ENCODE peak calls at places on chromosomes 12 and 14, in nine cellular contexts. One of them, this sample, is unnamed.

GRCh38 chr14:68589447-68590232 is 203.2 kb downstream of the ZFP36L1 start:
- DNase-seq in NCI-H2029: no peak
- DNase-seq in esophagus squamous epithelium: no peak
- DNase-seq in stimulated activated CD4-positive, alpha-beta T cell treated with anti-CD3 and anti-CD28 coated beads, Interleukin-1b, Interleukin-23, amount 100 ng/mL, for 1 hour: no peak
- DNase-seq in GM23338: no peak
- DNase-seq in CD8-positive, alpha-beta T cell: no peak
- DNase-seq in suprapubic skin: peak; percentile 76
- DNase-seq in hypothalamus: no peak
- DNase-seq in retina: no peak
- DNase-seq in this sample: no peak

GRCh38 chr12:26434299-26434915 is 239.0 kb downstream of the SSPN start:
- DNase-seq in NCI-H2029: peak; percentile 25
- DNase-seq in esophagus squamous epithelium: no peak
- DNase-seq in stimulated activated CD4-positive, alpha-beta T cell treated with anti-CD3 and anti-CD28 coated beads, Interleukin-1b, Interleukin-23, amount 100 ng/mL, for 1 hour: no peak
- DNase-seq in GM23338: peak; percentile 79
- DNase-seq in CD8-positive, alpha-beta T cell: no peak
- DNase-seq in suprapubic skin: no peak
- DNase-seq in hypothalamus: no peak
- DNase-seq in retina: no peak
- DNase-seq in this sample: no peak

GRCh38 chr12:94504386-94504785 is 44.7 kb upstream of the CEP83 start:
- DNase-seq in NCI-H2029: no peak
- DNase-seq in esophagus squamous epithelium: no peak
- DNase-seq in stimulated activated CD4-positive, alpha-beta T cell treated with anti-CD3 and anti-CD28 coated beads, Interleukin-1b, Interleukin-23, amount 100 ng/mL, for 1 hour: no peak
- DNase-seq in GM23338: no peak
- DNase-seq in CD8-positive, alpha-beta T cell: no peak
- DNase-seq in suprapubic skin: no peak
- DNase-seq in hypothalamus: no peak
- DNase-seq in retina: no peak
- DNase-seq in this sample: no peak

GRCh38 chr12:75705749-75706719 is 194.6 kb upstream of the KRR1 start:
- DNase-seq in NCI-H2029: no peak
- DNase-seq in esophagus squamous epithelium: no peak
- DNase-seq in stimulated activated CD4-positive, alpha-beta T cell treated with anti-CD3 and anti-CD28 coated beads, Interleukin-1b, Interleukin-23, amount 100 ng/mL, for 1 hour: no peak
- DNase-seq in GM23338: no peak
- DNase-seq in CD8-positive, alpha-beta T cell: no peak
- DNase-seq in suprapubic skin: no peak
- DNase-seq in hypothalamus: no peak
- DNase-seq in retina: peak; percentile 29
- DNase-seq in this sample: no peak

GRCh38 chr14:74519316-74520074 is 25.9 kb downstream of the ISCA2 start:
- DNase-seq in NCI-H2029: no peak
- DNase-seq in esophagus squamous epithelium: no peak
- DNase-seq in stimulated activated CD4-positive, alpha-beta T cell treated with anti-CD3 and anti-CD28 coated beads, Interleukin-1b, Interleukin-23, amount 100 ng/mL, for 1 hour: no peak
- DNase-seq in GM23338: no peak
- DNase-seq in CD8-positive, alpha-beta T cell: no peak
- DNase-seq in suprapubic skin: no peak
- DNase-seq in hypothalamus: no peak
- DNase-seq in retina: no peak
- DNase-seq in this sample: no peak

GRCh38 chr14:103748539-103748867 is 32.9 kb downstream of the ZFYVE21 start:
- DNase-seq in NCI-H2029: no peak
- DNase-seq in esophagus squamous epithelium: no peak
- DNase-seq in stimulated activated CD4-positive, alpha-beta T cell treated with anti-CD3 and anti-CD28 coated beads, Interleukin-1b, Interleukin-23, amount 100 ng/mL, for 1 hour: peak; percentile 4
- DNase-seq in GM23338: no peak
- DNase-seq in CD8-positive, alpha-beta T cell: peak; percentile 57
- DNase-seq in suprapubic skin: no peak
- DNase-seq in hypothalamus: no peak
- DNase-seq in retina: no peak
- DNase-seq in this sample: no peak

GRCh38 chr12:103505371-103506236 is 9.8 kb upstream of the C12orf42 start:
- DNase-seq in NCI-H2029: no peak
- DNase-seq in esophagus squamous epithelium: no peak
- DNase-seq in stimulated activated CD4-positive, alpha-beta T cell treated with anti-CD3 and anti-CD28 coated beads, Interleukin-1b, Interleukin-23, amount 100 ng/mL, for 1 hour: no peak
- DNase-seq in GM23338: no peak
- DNase-seq in CD8-positive, alpha-beta T cell: no peak
- DNase-seq in suprapubic skin: no peak
- DNase-seq in hypothalamus: no peak
- DNase-seq in retina: no peak
- DNase-seq in this sample: no peak

GRCh38 chr14:69043007-69043444 is 63.9 kb upstream of the ACTN1 start:
- DNase-seq in NCI-H2029: no peak
- DNase-seq in esophagus squamous epithelium: no peak
- DNase-seq in stimulated activated CD4-positive, alpha-beta T cell treated with anti-CD3 and anti-CD28 coated beads, Interleukin-1b, Interleukin-23, amount 100 ng/mL, for 1 hour: no peak
- DNase-seq in GM23338: no peak
- DNase-seq in CD8-positive, alpha-beta T cell: no peak
- DNase-seq in suprapubic skin: no peak
- DNase-seq in hypothalamus: no peak
- DNase-seq in retina: no peak
- DNase-seq in this sample: no peak

GRCh38 chr12:31897791-31898503 is 61.3 kb upstream of the RESF1 start:
- DNase-seq in NCI-H2029: peak; percentile 83
- DNase-seq in esophagus squamous epithelium: no peak
- DNase-seq in stimulated activated CD4-positive, alpha-beta T cell treated with anti-CD3 and anti-CD28 coated beads, Interleukin-1b, Interleukin-23, amount 100 ng/mL, for 1 hour: no peak
- DNase-seq in GM23338: peak; percentile 80
- DNase-seq in CD8-positive, alpha-beta T cell: peak; percentile 31
- DNase-seq in suprapubic skin: no peak
- DNase-seq in hypothalamus: no peak
- DNase-seq in retina: no peak
- DNase-seq in this sample: no peak

GRCh38 chr14:60250318-60251035 is 1.5 kb downstream of the PPM1A start:
- DNase-seq in NCI-H2029: no peak
- DNase-seq in esophagus squamous epithelium: no peak
- DNase-seq in stimulated activated CD4-positive, alpha-beta T cell treated with anti-CD3 and anti-CD28 coated beads, Interleukin-1b, Interleukin-23, amount 100 ng/mL, for 1 hour: no peak
- DNase-seq in GM23338: peak; percentile 23
- DNase-seq in CD8-positive, alpha-beta T cell: no peak
- DNase-seq in suprapubic skin: no peak
- DNase-seq in hypothalamus: no peak
- DNase-seq in retina: no peak
- DNase-seq in this sample: no peak

GRCh38 chr14:61466249-61466904 is 145.0 kb downstream of the PRKCH start:
- DNase-seq in NCI-H2029: no peak
- DNase-seq in esophagus squamous epithelium: no peak
- DNase-seq in stimulated activated CD4-positive, alpha-beta T cell treated with anti-CD3 and anti-CD28 coated beads, Interleukin-1b, Interleukin-23, amount 100 ng/mL, for 1 hour: no peak
- DNase-seq in GM23338: peak; percentile 79
- DNase-seq in CD8-positive, alpha-beta T cell: no peak
- DNase-seq in suprapubic skin: no peak
- DNase-seq in hypothalamus: no peak
- DNase-seq in retina: peak; percentile 51
- DNase-seq in this sample: no peak

GRCh38 chr14:97655169-97655948 is 858.2 kb downstream of the VRK1 start:
- DNase-seq in NCI-H2029: no peak
- DNase-seq in esophagus squamous epithelium: no peak
- DNase-seq in stimulated activated CD4-positive, alpha-beta T cell treated with anti-CD3 and anti-CD28 coated beads, Interleukin-1b, Interleukin-23, amount 100 ng/mL, for 1 hour: no peak
- DNase-seq in GM23338: peak; percentile 67
- DNase-seq in CD8-positive, alpha-beta T cell: no peak
- DNase-seq in suprapubic skin: no peak
- DNase-seq in hypothalamus: no peak
- DNase-seq in retina: no peak
- DNase-seq in this sample: no peak

GRCh38 chr14:41016213-41016612 is 590.5 kb upstream of the LRFN5 start:
- DNase-seq in NCI-H2029: no peak
- DNase-seq in esophagus squamous epithelium: no peak
- DNase-seq in stimulated activated CD4-positive, alpha-beta T cell treated with anti-CD3 and anti-CD28 coated beads, Interleukin-1b, Interleukin-23, amount 100 ng/mL, for 1 hour: no peak
- DNase-seq in GM23338: peak; percentile 65
- DNase-seq in CD8-positive, alpha-beta T cell: no peak
- DNase-seq in suprapubic skin: no peak
- DNase-seq in hypothalamus: no peak
- DNase-seq in retina: no peak
- DNase-seq in this sample: no peak

GRCh38 chr12:83470749-83471148 is 784.0 kb downstream of the TMTC2 start:
- DNase-seq in NCI-H2029: no peak
- DNase-seq in esophagus squamous epithelium: no peak
- DNase-seq in stimulated activated CD4-positive, alpha-beta T cell treated with anti-CD3 and anti-CD28 coated beads, Interleukin-1b, Interleukin-23, amount 100 ng/mL, for 1 hour: no peak
- DNase-seq in GM23338: no peak
- DNase-seq in CD8-positive, alpha-beta T cell: no peak
- DNase-seq in suprapubic skin: no peak
- DNase-seq in hypothalamus: no peak
- DNase-seq in retina: no peak
- DNase-seq in this sample: no peak

GRCh38 chr14:36979863-36980262 is 192.5 kb downstream of the SLC25A21 start:
- DNase-seq in NCI-H2029: no peak
- DNase-seq in esophagus squamous epithelium: no peak
- DNase-seq in stimulated activated CD4-positive, alpha-beta T cell treated with anti-CD3 and anti-CD28 coated beads, Interleukin-1b, Interleukin-23, amount 100 ng/mL, for 1 hour: no peak
- DNase-seq in GM23338: no peak
- DNase-seq in CD8-positive, alpha-beta T cell: no peak
- DNase-seq in suprapubic skin: no peak
- DNase-seq in hypothalamus: no peak
- DNase-seq in retina: no peak
- DNase-seq in this sample: no peak

GRCh38 chr14:91415794-91416743 is 1.6 kb downstream of the CCDC88C start:
- DNase-seq in NCI-H2029: no peak
- DNase-seq in esophagus squamous epithelium: peak; percentile 13
- DNase-seq in stimulated activated CD4-positive, alpha-beta T cell treated with anti-CD3 and anti-CD28 coated beads, Interleukin-1b, Interleukin-23, amount 100 ng/mL, for 1 hour: no peak
- DNase-seq in GM23338: peak; percentile 51
- DNase-seq in CD8-positive, alpha-beta T cell: peak; percentile 65
- DNase-seq in suprapubic skin: no peak
- DNase-seq in hypothalamus: no peak
- DNase-seq in retina: no peak
- DNase-seq in this sample: peak; percentile 40